ENCODE peak calls at places on chromosomes 4 and X, in five cellular contexts. Y is HCT116, M is T47D, O is GM12878, B is SK-N-SH. K is an unnamed sample.
A peak's percentile ranks its signal among the peaks of the same experiment; 100 is the strongest.

GRCh38 chr4:108840426-108840975 is 77.6 kb upstream of the ETNPPL start:
- DNase-seq in B (no peak), M (no peak), Y (no peak), O (no peak), K (no peak)

GRCh38 chr4:38008493-38009120 is 48.4 kb downstream of the PTTG2 start:
- DNase-seq in B (no peak), Y (no peak), M (no peak), O (no peak), K (no peak)

GRCh38 chr4:185139736-185140135 is 3.3 kb upstream of the SLC25A4 start:
- DNase-seq in M (no peak), B (no peak), Y (no peak), O (no peak), K (no peak)

GRCh38 chr4:30757357-30757756 is 37.2 kb downstream of the PCDH7 start:
- DNase-seq in O (no peak), M (no peak), B (no peak), Y (peak; percentile 98), K (no peak)

GRCh38 chr4:185744127-185744865 is 67.7 kb downstream of the SORBS2 start:
- DNase-seq in O (no peak), Y (no peak), M (no peak), B (no peak), K (no peak)

GRCh38 chr4:161555689-161556660 is 607.8 kb downstream of the FSTL5 start:
- DNase-seq in B (no peak), Y (no peak), O (peak; percentile 88), M (no peak), K (no peak)

GRCh38 chrX:45172890-45173289 is 27.8 kb downstream of the DIPK2B start:
- DNase-seq in O (no peak), M (no peak), B (no peak), Y (peak; percentile 21), K (no peak)

GRCh38 chr4:95548738-95549245 is at the start of gene UNC5C:
- DNase-seq in B (peak; percentile 82), Y (no peak), M (peak; percentile 45), O (no peak), K (no peak)

GRCh38 chrX:115960440-115961084 is 210.0 kb upstream of the AGTR2 start:
- DNase-seq in Y (no peak), M (no peak), O (no peak), B (no peak), K (no peak)

GRCh38 chr4:7158081-7158750 is 34.1 kb upstream of the SORCS2 start:
- DNase-seq in Y (no peak), M (no peak), O (no peak), B (no peak), K (no peak)

GRCh38 chr4:65381648-65382047 is 288.6 kb downstream of the EPHA5 start:
- DNase-seq in B (no peak), Y (no peak), O (no peak), M (no peak), K (no peak)

GRCh38 chr4:122827258-122827887 is 742 bp downstream of the FGF2 start:
- DNase-seq in Y (no peak), M (no peak), B (peak; percentile 92), O (peak; percentile 8), K (no peak)

GRCh38 chr4:4424499-4425115 is 37.7 kb downstream of the NSG1 start:
- DNase-seq in Y (no peak), O (no peak), B (no peak), M (no peak), K (no peak)

GRCh38 chr4:70958681-70959080 is 34.8 kb upstream of the DCK start:
- DNase-seq in B (no peak), M (no peak), Y (no peak), O (no peak), K (no peak)

GRCh38 chr4:2255501-2256155 is 6.3 kb downstream of the MXD4 start:
- DNase-seq in O (no peak), Y (no peak), B (peak; percentile 53), M (no peak), K (no peak)

GRCh38 chr4:72909461-72909860 is 160.1 kb downstream of the COX18 start:
- DNase-seq in O (no peak), M (peak; percentile 37), Y (no peak), B (peak; percentile 4), K (no peak)

GRCh38 chr4:150411527-150411926 is 170.4 kb upstream of the MAB21L2 start:
- DNase-seq in O (no peak), M (no peak), B (peak; percentile 60), Y (no peak), K (no peak)

GRCh38 chr4:44493924-44494323 is 45.3 kb upstream of the KCTD8 start:
- DNase-seq in B (peak; percentile 8), M (peak; percentile 33), O (no peak), Y (no peak), K (no peak)

GRCh38 chr4:126267689-126268088 is 952.9 kb downstream of the FAT4 start:
- DNase-seq in Y (no peak), O (no peak), M (no peak), B (no peak), K (no peak)

GRCh38 chr4:121370729-121371325 is 10.0 kb downstream of the QRFPR start:
- DNase-seq in O (no peak), B (peak; percentile 26), M (peak; percentile 39), Y (peak; percentile 40), K (no peak)

GRCh38 chr4:3311489-3312171 is 18.8 kb downstream of the RGS12 start:
- DNase-seq in M (peak; percentile 19), B (no peak), Y (no peak), O (no peak), K (no peak)

GRCh38 chr4:129327637-129328036 is 231.7 kb downstream of the C4orf33 start:
- DNase-seq in B (no peak), O (no peak), M (no peak), Y (no peak), K (no peak)

GRCh38 chrX:138897621-138898492 is 186.3 kb upstream of the FGF13 start:
- DNase-seq in Y (no peak), O (no peak), M (no peak), B (no peak), K (no peak)

GRCh38 chr4:174358823-174359222 is 75.1 kb downstream of the CEP44 start:
- DNase-seq in Y (peak; percentile 4), B (no peak), M (no peak), O (peak; percentile 40), K (no peak)

GRCh38 chr4:176444741-176445140 is 125.0 kb downstream of the SPCS3 start:
- DNase-seq in O (no peak), Y (no peak), B (no peak), M (no peak), K (no peak)

GRCh38 chrX:103215768-103216085 is 819 bp downstream of the BEX4 start:
- DNase-seq in Y (no peak), B (peak; percentile 80), M (no peak), O (no peak), K (peak; percentile 59)

GRCh38 chrX:42715689-42716022 is 62.3 kb downstream of the PPP1R2C start:
- DNase-seq in B (no peak), M (no peak), Y (no peak), O (no peak), K (no peak)

GRCh38 chrX:103519389-103519788 is at the start of gene RAB40A:
- DNase-seq in O (no peak), Y (no peak), M (no peak), B (no peak), K (no peak)

GRCh38 chrX:67652581-67652980 is 108.8 kb downstream of the AR start:
- DNase-seq in M (no peak), B (no peak), Y (no peak), O (no peak), K (no peak)

GRCh38 chrX:1925053-1925481 is 310.2 kb downstream of the ASMT start:
- DNase-seq in O (no peak), B (no peak), Y (no peak), M (no peak), K (peak; percentile 86)

GRCh38 chr4:150385606-150386005 is 196.3 kb upstream of the MAB21L2 start:
- DNase-seq in Y (no peak), B (no peak), O (no peak), M (peak; percentile 12), K (no peak)

GRCh38 chr4:133151301-133151680 is 2.2 kb downstream of the PCDH10 start:
- DNase-seq in Y (no peak), B (no peak), M (no peak), O (no peak), K (no peak)

GRCh38 chr4:142160509-142160908 is 524.1 kb downstream of the IL15 start:
- DNase-seq in O (no peak), B (no peak), M (no peak), Y (no peak), K (no peak)
- TF ChIP-seq JUND in O (no peak), B (no peak), M (no peak), Y (no peak), K (no peak)

GRCh38 chrX:23953908-23954269 is 46.1 kb downstream of the CXorf58 start:
- DNase-seq in Y (no peak), O (no peak), M (no peak), B (no peak), K (no peak)

GRCh38 chrX:23954396-23954795 is 46.6 kb downstream of the CXorf58 start:
- DNase-seq in Y (no peak), M (no peak), O (no peak), B (no peak), K (no peak)

GRCh38 chrX:23964177-23964576 is 56.4 kb downstream of the CXorf58 start:
- DNase-seq in B (no peak), M (no peak), Y (no peak), O (no peak), K (no peak)

GRCh38 chrX:23959781-23960180 is 52.0 kb downstream of the CXorf58 start:
- DNase-seq in Y (no peak), O (no peak), B (no peak), M (no peak), K (no peak)
- TF ChIP-seq JUND in Y (no peak), O (no peak), B (no peak), M (no peak), K (no peak)

DNA sequence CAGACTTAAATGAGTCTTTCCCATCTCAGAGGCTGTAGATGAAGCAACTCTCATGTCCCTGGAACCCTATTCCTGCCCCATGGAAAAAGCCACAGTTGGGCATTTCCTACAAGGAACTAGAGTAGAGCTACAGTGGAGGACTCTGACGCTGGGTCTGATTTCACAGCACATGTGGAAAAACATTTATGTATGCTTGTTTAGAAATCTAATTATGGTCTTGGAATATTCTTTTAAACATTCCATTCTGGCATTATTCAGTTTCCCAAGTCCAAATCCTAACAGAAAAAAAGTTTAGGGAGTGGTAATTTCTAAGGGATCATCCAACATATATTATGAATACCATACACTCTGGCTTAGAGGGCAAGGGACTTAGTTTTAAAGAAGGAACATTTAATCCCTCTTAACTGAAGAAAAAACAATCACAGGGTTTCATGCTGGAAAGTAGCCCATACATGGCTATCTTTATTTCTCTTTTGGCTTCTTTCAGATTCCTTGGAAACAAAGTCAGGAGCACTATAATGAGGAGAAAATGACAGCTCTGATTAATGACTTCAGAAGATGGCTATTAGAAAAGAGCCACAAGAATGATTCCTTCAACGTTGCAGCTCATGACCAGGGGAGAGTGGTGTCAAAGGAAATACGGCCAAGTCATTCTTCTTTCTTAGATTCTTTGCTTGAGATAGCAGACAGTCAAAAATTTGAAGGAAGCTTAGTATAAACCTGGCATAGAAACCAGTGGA is 56.0 kb downstream of the CNGA2 start:
- DNase-seq in B (no peak), Y (no peak), O (no peak), M (no peak), K (no peak)
- TF ChIP-seq JUND in B (no peak), Y (no peak), O (no peak), M (no peak), K (no peak)

DNA sequence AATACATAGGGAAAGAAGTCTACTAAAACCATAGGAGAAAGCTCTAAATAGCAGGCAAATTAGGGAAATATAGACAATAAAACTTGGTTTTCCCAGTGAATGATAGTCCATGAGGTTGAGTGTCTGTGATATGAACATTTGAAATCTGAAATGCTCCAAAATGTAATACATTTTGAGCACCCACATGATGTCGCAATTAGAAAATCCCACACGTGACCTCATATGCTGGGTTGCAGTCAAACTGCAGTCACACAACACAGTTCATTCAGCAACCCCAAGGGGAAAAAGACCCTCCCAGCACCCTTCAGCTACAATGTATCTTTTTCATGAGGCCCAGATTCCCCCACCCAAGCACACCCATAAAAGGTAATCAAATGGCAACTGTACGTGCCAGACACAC is 155.6 kb downstream of the BTC start:
- DNase-seq in M (no peak), Y (no peak), B (no peak), O (no peak), K (no peak)
- TF ChIP-seq JUND in M (no peak), Y (no peak), B (no peak), O (no peak), K (no peak)